ENCODE peak calls at places on chromosomes 11 and 22, in six cellular contexts. N is mucosa of descending colon, S is lung, A is OCI-LY7, E is upper lobe of right lung, T is Calu3. K is an unnamed sample.

GRCh38 chr11:72684236-72684912 is 10.2 kb upstream of the PDE2A start:
- DNase-seq in A (peak; percentile 71), N (peak; percentile 61), E (no peak), S (peak; percentile 63), T (peak; percentile 81), K (peak; percentile 25)

GRCh38 chr11:122007611-122008071 is 108.4 kb downstream of the BLID start:
- DNase-seq in T (no peak), S (no peak), A (no peak), E (no peak), N (no peak), K (peak; percentile 6)

GRCh38 chr11:88553204-88553603 is 215.7 kb upstream of the CTSC start:
- DNase-seq in T (no peak), E (no peak), A (no peak), N (no peak), S (no peak), K (no peak)

GRCh38 chr11:93738647-93739081 is 2.6 kb downstream of the TAF1D start:
- DNase-seq in A (peak; percentile 22), S (no peak), E (no peak), N (no peak), T (no peak), K (no peak)

GRCh38 chr11:107675902-107676301 is 36.0 kb downstream of the SLN start:
- DNase-seq in E (no peak), N (no peak), S (no peak), T (no peak), A (no peak), K (no peak)

GRCh38 chr11:8294251-8294935 is 30.7 kb upstream of the LMO1 start:
- DNase-seq in E (no peak), A (no peak), T (no peak), N (no peak), S (no peak), K (no peak)

GRCh38 chr11:28524098-28524497 is 415.9 kb downstream of the METTL15 start:
- DNase-seq in S (no peak), E (no peak), T (no peak), A (no peak), N (no peak), K (no peak)

GRCh38 chr22:19048531-19048930 is 73.7 kb downstream of the DGCR2 start:
- DNase-seq in S (no peak), A (no peak), T (no peak), E (peak; percentile 28), N (no peak), K (no peak)

GRCh38 chr22:20437253-20438065 is at the start of gene SCARF2:
- DNase-seq in E (peak; percentile 74), T (no peak), A (no peak), S (no peak), N (peak; percentile 49), K (no peak)

GRCh38 chr11:123103326-123103980 is 41.5 kb upstream of the HSPA8 start:
- DNase-seq in T (peak; percentile 20), E (no peak), N (no peak), A (peak; percentile 51), S (peak; percentile 38), K (no peak)

GRCh38 chr22:23514317-23515038 is 65.6 kb downstream of the IGLL1 start:
- DNase-seq in E (no peak), N (no peak), S (no peak), A (no peak), T (no peak), K (no peak)
- TF ChIP-seq CTCF in E (no peak), N (no peak), S (no peak), A (peak; percentile 37), T (no peak), K (no peak)

GRCh38 chr11:11496879-11497278 is 124.9 kb downstream of the GALNT18 start:
- DNase-seq in N (no peak), S (no peak), E (no peak), A (no peak), T (no peak), K (no peak)

GRCh38 chr11:11491014-11491413 is 130.8 kb downstream of the GALNT18 start:
- DNase-seq in E (no peak), S (no peak), N (no peak), A (no peak), T (no peak), K (no peak)

GRCh38 chr11:11491589-11491988 is 130.2 kb downstream of the GALNT18 start:
- DNase-seq in A (no peak), N (no peak), S (no peak), E (no peak), T (no peak), K (no peak)

GRCh38 chr11:11494348-11494747 is 127.5 kb downstream of the GALNT18 start:
- DNase-seq in S (no peak), N (no peak), A (no peak), T (no peak), E (no peak), K (no peak)

DNA sequence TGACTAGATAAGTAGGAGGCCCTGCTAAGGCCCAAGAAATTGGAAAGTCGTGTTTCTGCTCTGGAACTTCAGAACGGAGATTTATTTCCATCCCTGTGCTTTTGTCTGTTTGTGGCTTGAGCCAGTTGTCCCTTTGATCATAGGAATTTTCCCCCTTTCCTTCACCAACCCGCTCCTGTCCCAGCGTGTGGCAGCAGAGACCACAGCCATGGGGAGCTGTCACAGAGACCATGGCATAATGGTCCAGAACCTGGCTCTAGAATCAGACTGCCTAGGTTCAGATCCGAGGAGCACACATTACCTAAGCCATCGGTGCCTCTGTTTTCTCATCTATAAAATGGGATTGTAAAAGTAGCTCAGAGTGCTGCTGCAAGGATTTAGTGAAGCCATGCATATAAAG is 128.1 kb downstream of the GALNT18 start:
- DNase-seq in T (no peak), N (no peak), E (no peak), A (no peak), S (no peak), K (no peak)
- TF ChIP-seq CTCF in T (no peak), N (no peak), E (no peak), A (no peak), S (no peak), K (no peak)

GRCh38 chr22:43228330-43228729 is 41.4 kb upstream of the TTLL12 start:
- DNase-seq in N (no peak), A (peak; percentile 36), T (peak; percentile 64), S (no peak), E (no peak), K (no peak)
- TF ChIP-seq CTCF in N (no peak), A (peak; percentile 74), T (peak; percentile 43), S (no peak), E (peak; percentile 21), K (no peak)

GRCh38 chr11:2698386-2699184 is 1.2 kb downstream of the KCNQ1OT1 start:
- DNase-seq in S (no peak), T (no peak), E (no peak), A (no peak), N (no peak), K (no peak)
- TF ChIP-seq CTCF in S (no peak), T (no peak), E (no peak), A (peak; percentile 22), N (no peak), K (no peak)

GRCh38 chr11:59918987-59919589 is 19.1 kb upstream of the OOSP1 start:
- DNase-seq in S (no peak), E (no peak), A (peak; percentile 64), T (peak; percentile 59), N (no peak), K (no peak)
- TF ChIP-seq CTCF in S (no peak), E (peak; percentile 37), A (peak; percentile 88), T (peak; percentile 59), N (peak; percentile 23), K (peak; percentile 28)

GRCh38 chr11:109043318-109043717 is 378.4 kb downstream of the DDX10 start:
- DNase-seq in S (no peak), N (no peak), A (no peak), T (no peak), E (no peak), K (no peak)

GRCh38 chr11:109039611-109040010 is 374.7 kb downstream of the DDX10 start:
- DNase-seq in N (no peak), E (no peak), T (no peak), A (no peak), S (no peak), K (no peak)

GRCh38 chr11:109041876-109042275 is 377.0 kb downstream of the DDX10 start:
- DNase-seq in T (no peak), E (no peak), S (no peak), A (no peak), N (no peak), K (no peak)

GRCh38 chr11:109037856-109038780 is 373.2 kb downstream of the DDX10 start:
- DNase-seq in A (no peak), E (no peak), N (no peak), S (no peak), T (no peak), K (no peak)

DNA sequence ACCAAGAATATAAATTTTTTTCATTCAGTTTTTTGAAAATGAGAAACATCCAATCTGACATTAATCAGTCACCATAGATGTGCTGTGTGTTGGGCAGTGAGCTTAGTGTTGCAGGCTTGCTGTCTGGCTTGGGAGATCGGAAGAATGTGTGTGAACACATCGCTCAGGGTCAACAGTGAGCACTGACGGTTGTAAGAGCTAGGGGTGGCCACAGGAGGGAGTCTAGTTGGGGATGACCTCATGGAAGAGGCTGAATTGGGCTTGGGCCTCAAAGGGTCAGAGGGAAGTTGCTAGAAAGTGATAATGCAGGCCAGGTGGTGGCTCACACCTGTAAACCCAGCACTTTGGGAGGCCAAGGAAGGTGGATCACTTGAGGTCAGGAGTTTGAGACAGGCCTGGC is 375.4 kb downstream of the DDX10 start:
- DNase-seq in A (no peak), T (no peak), E (no peak), S (no peak), N (no peak), K (no peak)
- TF ChIP-seq CTCF in A (no peak), T (no peak), E (no peak), S (no peak), N (no peak), K (no peak)

DNA sequence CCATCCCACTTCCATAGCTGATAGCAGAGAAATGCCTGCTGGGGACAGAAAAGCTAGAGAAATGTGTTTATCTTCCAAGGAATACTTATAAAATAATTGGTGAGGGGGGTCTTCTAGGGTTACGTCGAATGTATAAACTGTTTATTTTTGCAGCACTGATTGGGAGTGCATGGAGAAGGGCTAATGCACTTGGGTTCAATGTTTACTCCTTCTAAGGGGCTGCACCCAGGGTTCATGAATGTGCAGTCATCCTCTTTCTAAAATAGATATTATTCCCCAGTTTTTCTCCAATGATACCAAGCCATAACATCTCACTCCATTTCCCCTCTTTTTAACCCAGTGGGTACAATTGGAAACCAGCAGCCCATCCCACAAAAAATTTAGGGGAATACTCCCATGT is 336.9 kb downstream of the ETS1 start:
- DNase-seq in S (no peak), A (no peak), E (no peak), N (no peak), T (no peak), K (no peak)
- TF ChIP-seq CTCF in S (no peak), A (no peak), E (no peak), N (no peak), T (no peak), K (no peak)

DNA sequence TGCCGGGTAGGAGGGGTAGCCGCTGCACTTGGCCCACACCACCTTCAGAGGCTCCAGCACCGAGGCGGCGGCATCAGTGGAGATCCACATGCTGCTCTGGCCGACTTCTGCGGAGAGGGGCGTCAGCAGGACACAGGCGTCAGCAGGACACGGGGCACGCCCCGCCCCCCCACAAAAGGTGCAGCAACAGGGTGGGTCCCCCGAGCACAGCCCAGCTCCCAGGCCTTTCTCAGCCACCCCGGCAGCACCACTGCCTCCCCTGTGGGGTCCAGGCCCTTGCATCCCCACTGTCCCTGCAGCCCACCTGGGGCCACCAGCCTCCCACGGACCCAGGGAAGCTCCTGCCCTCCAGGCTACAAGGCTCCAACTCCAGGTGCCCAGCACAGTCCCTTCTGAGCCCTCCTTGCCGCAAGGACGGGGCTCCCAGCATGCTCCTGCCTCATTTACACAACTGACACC is 51.6 kb downstream of the BRD1 start:
- DNase-seq in S (no peak), T (no peak), E (no peak), A (no peak), N (no peak), K (no peak)
- TF ChIP-seq CTCF in S (no peak), T (no peak), E (no peak), A (no peak), N (no peak), K (no peak)

K was measured in prostate gland.